ENCODE peak calls at places on chromosomes 1 and 21, in four cellular contexts. U, K, P and L are unnamed samples. For H3K4me1, the result is how much of the 10 kb centered on the place peaks cover.

GRCh38 chr1:228084325-228084724 is 1.8 kb downstream of the ARF1 start:
- DNase-seq in U (no peak), P (no peak), K (no peak), L (no peak)

GRCh38 chr1:50123071-50123470 is 14.4 kb downstream of the ELAVL4 start:
- DNase-seq in K (no peak), P (no peak), U (no peak), L (no peak)

GRCh38 chr21:45417256-45417950 is 12.4 kb downstream of the COL18A1 start:
- DNase-seq in U (no peak), K (no peak), P (no peak), L (no peak)

GRCh38 chr1:186957339-186957738 is 128.6 kb downstream of the PLA2G4A start:
- DNase-seq in K (no peak), P (no peak), U (no peak), L (no peak)

GRCh38 chr1:233328661-233329498 is 1.4 kb downstream of the MAP3K21 start:
- DNase-seq in U (peak), K (peak), P (no peak), L (no peak)

GRCh38 chr1:51673279-51673678 is 56.4 kb downstream of the OSBPL9 start:
- DNase-seq in U (no peak), P (no peak), K (no peak), L (no peak)

GRCh38 chr1:83583351-83584014 is 415.4 kb downstream of the TTLL7 start:
- DNase-seq in P (no peak), U (no peak), K (no peak), L (no peak)

GRCh38 chr1:34829250-34829649 is 30.3 kb downstream of the SMIM12 start:
- DNase-seq in U (peak), P (no peak), K (no peak), L (peak)

GRCh38 chr1:30952098-30952497 is 43.5 kb upstream of the SDC3 start:
- DNase-seq in P (no peak), K (no peak), U (no peak), L (no peak)

GRCh38 chr1:21913763-21914162 is 23.3 kb downstream of the HSPG2 start:
- DNase-seq in U (no peak), K (no peak), P (no peak), L (no peak)

GRCh38 chr1:179951383-179952144 is 3.0 kb upstream of the CEP350 start:
- DNase-seq in K (no peak), U (no peak), P (no peak), L (no peak)

GRCh38 chr1:6259491-6260362 is 1.2 kb downstream of the GPR153 start:
- DNase-seq in P (peak), K (peak), U (peak), L (no peak)

GRCh38 chr1:71488555-71489252 is 407.9 kb upstream of the ZRANB2 start:
- DNase-seq in U (no peak), K (no peak), P (no peak), L (no peak)

GRCh38 chr1:54810144-54810942 is 9.2 kb upstream of the TTC22 start:
- DNase-seq in P (peak), U (peak), K (peak), L (peak)

DNA sequence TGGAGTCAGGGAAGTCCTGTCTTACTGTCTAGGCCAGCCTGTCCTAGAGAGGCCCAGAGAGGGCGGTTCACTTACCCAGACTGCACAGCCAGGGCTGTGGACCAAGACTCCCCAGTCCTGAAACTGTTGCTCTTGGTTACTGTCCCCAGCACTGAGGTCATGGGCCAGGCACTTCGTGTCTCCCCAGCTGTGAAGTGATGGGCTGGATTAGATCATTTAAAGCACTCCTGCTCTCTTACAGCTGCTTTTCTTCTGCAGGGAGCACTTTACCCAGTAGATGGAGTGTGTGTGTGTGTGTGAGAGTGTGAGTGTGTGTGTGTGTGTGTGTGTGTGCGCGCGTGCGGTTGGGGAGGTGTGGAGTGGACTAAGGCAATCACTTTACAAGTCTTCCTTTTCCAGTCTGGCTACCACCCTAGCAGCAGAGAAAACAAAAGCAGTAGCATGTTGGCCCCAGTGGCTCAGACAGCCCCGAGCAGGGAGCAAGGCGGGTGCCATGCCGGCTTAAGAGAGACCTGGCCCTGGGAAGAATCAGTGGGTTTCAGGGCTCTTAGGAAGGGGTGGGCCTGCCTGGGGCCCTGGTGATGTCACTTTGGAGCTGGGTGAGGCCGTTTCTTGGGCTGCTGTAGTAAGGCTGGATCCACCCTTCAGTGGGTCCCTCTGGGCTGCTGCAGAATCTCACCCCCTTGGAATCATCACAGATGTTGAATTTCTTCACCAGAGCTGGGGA is 2.4 kb downstream of the SPSB1 start:
- DNase-seq in P (no peak), U (no peak), K (no peak), L (no peak)
- TF ChIP-seq POLR2AphosphoS5 in P (no peak), U (no peak), K (no peak), L (no peak)

DNA sequence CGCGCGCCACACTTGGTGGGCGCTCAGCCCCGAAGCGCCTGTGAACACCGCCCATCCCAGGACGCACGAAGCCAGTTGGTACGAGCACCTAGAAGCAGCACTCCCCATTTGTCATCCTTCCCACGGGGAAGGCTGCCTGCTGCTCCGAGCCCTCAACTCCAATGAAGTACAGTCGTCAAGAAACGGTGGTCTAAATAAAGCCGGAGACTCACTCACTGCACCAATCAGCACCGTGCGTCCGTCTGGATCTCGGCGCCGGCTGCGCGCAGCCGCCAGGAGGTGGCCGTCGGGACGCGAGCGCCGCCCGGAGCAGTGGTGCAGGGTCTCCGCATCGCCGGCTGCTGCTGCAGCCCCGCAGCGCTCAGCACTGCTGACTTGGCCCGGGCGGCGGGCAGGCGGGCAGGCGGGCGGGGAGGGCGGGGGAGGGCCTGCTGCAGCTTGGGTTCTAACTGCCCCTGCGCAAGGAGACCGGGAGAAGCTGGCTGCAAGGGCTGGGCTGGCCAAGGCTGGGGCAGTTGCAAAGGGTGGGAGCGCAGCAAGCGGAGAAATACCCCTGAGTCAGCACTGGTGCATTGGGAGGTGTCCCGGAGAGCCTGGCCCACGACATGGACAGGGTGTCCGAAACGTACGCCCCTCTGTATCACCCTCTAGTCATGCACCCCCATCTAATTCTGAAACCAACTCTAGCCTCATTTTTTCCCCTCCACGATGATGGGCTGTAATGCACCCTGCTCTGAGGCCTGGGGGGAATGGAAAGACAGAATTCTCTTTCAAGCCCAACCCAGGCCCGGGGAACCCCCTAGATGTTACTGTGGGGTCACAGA is 35.8 kb upstream of the H6PD start:
- DNase-seq in K (no peak), U (no peak), P (no peak), L (no peak)
- H3K4me3 ChIP-seq in K (no peak), U (no peak), P (no peak), L (peak)

GRCh38 chr1:236261898-236262297 is 19.9 kb downstream of the ERO1B start:
- DNase-seq in K (no peak), U (no peak), P (no peak), L (no peak)

GRCh38 chr1:236259043-236259442 is 22.7 kb downstream of the ERO1B start:
- DNase-seq in P (no peak), U (no peak), K (no peak), L (no peak)

GRCh38 chr1:236258114-236258609 is 23.6 kb downstream of the ERO1B start:
- DNase-seq in P (no peak), U (no peak), K (no peak), L (no peak)

DNA sequence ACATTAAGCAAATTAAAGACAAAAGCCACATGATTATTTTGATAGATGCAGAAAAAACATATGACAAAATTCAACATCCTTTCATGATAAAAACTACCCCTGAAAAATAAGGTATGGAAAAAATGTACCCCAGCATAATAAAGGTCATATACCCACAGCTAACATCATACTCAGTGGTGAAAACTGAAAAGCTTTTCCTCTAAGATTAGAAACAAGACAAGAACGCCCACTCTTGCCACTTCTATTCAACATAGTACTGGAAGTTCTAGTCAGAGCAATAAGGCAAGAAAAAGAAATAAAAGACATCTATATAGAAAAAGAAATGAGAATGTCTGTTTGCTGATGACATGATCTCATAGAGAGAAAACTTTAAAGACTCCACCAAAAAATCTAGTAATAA is 20.7 kb downstream of the ERO1B start:
- DNase-seq in P (no peak), U (no peak), K (no peak), L (no peak)
- H3K4me1 ChIP-seq in P (under half), U (under half), K (under half), L (under half)

GRCh38 chr1:43577647-43578542 is 47.2 kb downstream of the PTPRF start:
- DNase-seq in P (no peak), U (no peak), K (peak), L (no peak)
- TF ChIP-seq POLR2AphosphoS5 in P (no peak), U (no peak), K (no peak), L (no peak)

DNA sequence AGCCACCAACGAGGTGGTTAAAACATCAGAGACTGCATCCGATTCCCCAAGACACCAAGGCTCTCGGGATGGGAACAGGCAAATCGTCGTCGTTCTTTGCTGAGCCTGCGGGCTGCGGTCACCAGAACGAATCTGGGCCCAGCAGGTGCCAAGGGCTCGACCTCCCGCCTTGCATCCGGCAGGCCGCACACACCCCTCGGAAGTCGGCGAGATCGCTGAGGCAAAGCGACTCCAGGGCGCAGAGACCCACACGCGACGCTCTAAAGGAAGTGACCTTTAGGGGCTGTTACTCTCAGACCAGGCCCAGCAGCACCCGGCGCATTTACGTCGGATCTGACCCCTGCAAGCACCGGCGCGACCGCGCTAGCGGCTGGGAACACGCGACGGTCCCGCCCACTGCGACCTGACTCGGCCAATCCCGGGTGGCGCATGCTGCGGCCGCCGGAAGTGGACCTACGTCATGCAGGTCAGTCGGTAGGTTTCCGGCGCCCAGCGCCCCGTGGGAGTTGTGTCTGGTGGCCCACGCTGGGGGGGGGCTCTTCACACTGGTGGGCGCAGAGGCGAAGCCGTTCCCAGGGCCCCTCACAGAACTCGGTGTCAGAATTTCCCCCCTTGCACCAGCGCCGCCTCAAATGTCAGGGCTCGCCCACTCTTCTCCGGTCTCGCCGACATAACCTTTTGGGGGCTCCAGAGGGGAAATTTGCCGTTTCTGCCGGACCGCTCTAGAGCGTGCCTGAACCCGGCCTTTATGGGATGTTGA is 7.5 kb upstream of the PARK7 start:
- DNase-seq in U (peak), P (peak), K (peak), L (peak)
- H3K4me3 ChIP-seq in U (peak), P (peak), K (peak), L (peak)

DNA sequence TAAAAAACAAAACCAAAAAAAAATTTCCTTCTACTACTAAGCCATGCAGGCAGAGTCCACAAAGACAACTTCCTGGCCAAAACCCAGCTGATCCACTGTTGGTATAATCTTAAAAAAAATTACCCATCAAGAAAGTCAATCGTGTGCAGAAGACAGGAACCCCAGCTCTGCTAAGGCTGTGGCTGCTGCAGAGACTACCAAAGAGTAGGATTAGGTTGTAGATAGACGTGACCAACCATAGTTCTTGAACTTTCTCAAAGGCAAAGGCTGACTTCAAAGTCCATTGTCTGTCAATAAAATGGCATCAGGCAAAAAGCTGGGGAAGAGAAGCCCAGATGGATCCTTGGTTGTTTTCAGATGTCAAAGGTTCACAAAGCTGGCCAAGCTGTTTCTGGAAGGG is 3.4 kb downstream of the PSMB4 start:
- DNase-seq in K (no peak), P (no peak), U (no peak), L (no peak)
- H3K4me1 ChIP-seq in K (under half), P (under half), U (under half), L (under half)

DNA sequence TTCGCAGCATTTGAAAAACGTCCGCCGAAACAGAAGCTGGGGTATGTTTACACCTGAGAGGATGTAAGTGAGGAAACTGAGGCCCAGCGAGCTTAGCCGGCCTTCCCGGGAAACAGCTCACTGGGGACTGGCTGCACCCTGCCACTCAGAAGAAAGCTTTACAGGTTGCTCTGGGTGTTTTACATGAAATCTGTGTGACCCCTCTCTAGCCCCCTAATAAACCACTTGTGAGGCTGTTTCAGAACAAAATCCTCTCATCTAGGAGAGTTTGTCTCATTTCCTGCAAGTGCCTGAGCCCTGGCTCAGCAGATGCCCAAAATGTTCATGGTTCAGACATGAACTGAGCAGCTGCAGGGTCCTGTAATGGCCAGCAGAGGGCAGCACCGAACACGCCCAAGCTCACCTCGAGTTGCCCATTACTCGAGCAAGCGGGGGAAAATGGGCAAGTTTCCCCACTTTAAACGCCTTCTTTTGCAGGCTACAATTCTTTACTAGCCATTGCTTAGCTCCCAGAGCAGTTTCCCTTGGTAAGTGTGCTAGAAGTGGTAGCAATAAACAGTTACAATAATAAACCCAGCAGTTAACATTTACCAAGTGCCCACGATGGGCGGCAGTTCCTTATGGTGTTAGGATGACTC is 76.4 kb downstream of the FHAD1 start:
- DNase-seq in K (peak), P (peak), U (peak), L (no peak)
- TF ChIP-seq POLR2AphosphoS5 in K (no peak), P (no peak), U (no peak), L (peak)